ENCODE peak calls at places on chromosomes 2 and 18, in ten cellular contexts. One of them, this sample, is unnamed.

GRCh38 chr18:12843420-12844346 is 40.4 kb downstream of the PTPN2 start:
- DNase-seq in gastrocnemius medialis: no peak
- DNase-seq in GM12892: no peak
- DNase-seq in IMR-90: no peak
- DNase-seq in adrenal gland: no peak
- DNase-seq in heart left ventricle: no peak
- DNase-seq in HCT116: no peak
- DNase-seq in GM12891: no peak
- DNase-seq in Peyer's patch: no peak
- DNase-seq in sigmoid colon: no peak
- DNase-seq in this sample: no peak

GRCh38 chr2:190984595-190984994 is 29.4 kb downstream of the STAT1 start:
- DNase-seq in Peyer's patch: no peak
- DNase-seq in heart left ventricle: no peak
- DNase-seq in GM12892: no peak
- DNase-seq in adrenal gland: no peak
- DNase-seq in GM12891: no peak
- DNase-seq in IMR-90: peak; percentile 86
- DNase-seq in HCT116: no peak
- DNase-seq in sigmoid colon: no peak
- DNase-seq in gastrocnemius medialis: no peak
- DNase-seq in this sample: peak; percentile 60

GRCh38 chr2:107585851-107586250 is 240.8 kb upstream of the RGPD4 start:
- DNase-seq in GM12892: no peak
- DNase-seq in sigmoid colon: no peak
- DNase-seq in HCT116: no peak
- DNase-seq in adrenal gland: no peak
- DNase-seq in gastrocnemius medialis: no peak
- DNase-seq in Peyer's patch: no peak
- DNase-seq in heart left ventricle: no peak
- DNase-seq in GM12891: no peak
- DNase-seq in IMR-90: peak; percentile 56
- DNase-seq in this sample: no peak

GRCh38 chr2:163155279-163155883 is 316.8 kb upstream of the KCNH7 start:
- DNase-seq in adrenal gland: no peak
- DNase-seq in sigmoid colon: no peak
- DNase-seq in GM12891: peak; percentile 4
- DNase-seq in IMR-90: peak; percentile 35
- DNase-seq in gastrocnemius medialis: no peak
- DNase-seq in Peyer's patch: no peak
- DNase-seq in heart left ventricle: no peak
- DNase-seq in HCT116: peak; percentile 18
- DNase-seq in GM12892: no peak
- DNase-seq in this sample: no peak

GRCh38 chr2:191593622-191594416 is 84.1 kb upstream of the NABP1 start:
- DNase-seq in GM12891: no peak
- DNase-seq in IMR-90: peak; percentile 38
- DNase-seq in GM12892: no peak
- DNase-seq in sigmoid colon: no peak
- DNase-seq in Peyer's patch: no peak
- DNase-seq in heart left ventricle: no peak
- DNase-seq in gastrocnemius medialis: no peak
- DNase-seq in adrenal gland: no peak
- DNase-seq in HCT116: no peak
- DNase-seq in this sample: peak; percentile 19

GRCh38 chr18:58674863-58675472 is 3.7 kb downstream of the MALT1 start:
- DNase-seq in gastrocnemius medialis: no peak
- DNase-seq in GM12892: no peak
- DNase-seq in GM12891: no peak
- DNase-seq in sigmoid colon: no peak
- DNase-seq in IMR-90: peak; percentile 52
- DNase-seq in Peyer's patch: no peak
- DNase-seq in HCT116: no peak
- DNase-seq in adrenal gland: no peak
- DNase-seq in heart left ventricle: no peak
- DNase-seq in this sample: peak; percentile 32

GRCh38 chr2:132656213-132656612 is 13.8 kb downstream of the LYPD1 start:
- DNase-seq in GM12891: no peak
- DNase-seq in gastrocnemius medialis: no peak
- DNase-seq in IMR-90: peak; percentile 48
- DNase-seq in GM12892: no peak
- DNase-seq in adrenal gland: no peak
- DNase-seq in heart left ventricle: no peak
- DNase-seq in Peyer's patch: no peak
- DNase-seq in HCT116: no peak
- DNase-seq in sigmoid colon: no peak
- DNase-seq in this sample: no peak

GRCh38 chr2:44537264-44537663 is 175.5 kb downstream of the CAMKMT start:
- DNase-seq in GM12892: no peak
- DNase-seq in Peyer's patch: no peak
- DNase-seq in heart left ventricle: no peak
- DNase-seq in HCT116: no peak
- DNase-seq in sigmoid colon: no peak
- DNase-seq in adrenal gland: no peak
- DNase-seq in gastrocnemius medialis: no peak
- DNase-seq in IMR-90: no peak
- DNase-seq in GM12891: no peak
- DNase-seq in this sample: no peak

GRCh38 chr2:80461505-80462197 is 157.1 kb upstream of the LRRTM1 start:
- DNase-seq in adrenal gland: no peak
- DNase-seq in Peyer's patch: no peak
- DNase-seq in GM12891: no peak
- DNase-seq in IMR-90: no peak
- DNase-seq in heart left ventricle: no peak
- DNase-seq in gastrocnemius medialis: no peak
- DNase-seq in HCT116: no peak
- DNase-seq in sigmoid colon: no peak
- DNase-seq in GM12892: no peak
- DNase-seq in this sample: no peak

GRCh38 chr2:71153585-71153984 is 23.2 kb downstream of the MPHOSPH10 start:
- DNase-seq in GM12892: no peak
- DNase-seq in Peyer's patch: no peak
- DNase-seq in HCT116: no peak
- DNase-seq in IMR-90: no peak
- DNase-seq in gastrocnemius medialis: no peak
- DNase-seq in heart left ventricle: no peak
- DNase-seq in sigmoid colon: no peak
- DNase-seq in adrenal gland: no peak
- DNase-seq in GM12891: no peak
- DNase-seq in this sample: no peak

GRCh38 chr2:71151620-71152019 is 21.2 kb downstream of the MPHOSPH10 start:
- DNase-seq in GM12892: no peak
- DNase-seq in GM12891: no peak
- DNase-seq in sigmoid colon: no peak
- DNase-seq in adrenal gland: no peak
- DNase-seq in Peyer's patch: no peak
- DNase-seq in heart left ventricle: no peak
- DNase-seq in IMR-90: no peak
- DNase-seq in gastrocnemius medialis: no peak
- DNase-seq in HCT116: no peak
- DNase-seq in this sample: no peak

GRCh38 chr2:71154279-71154678 is 23.8 kb downstream of the MPHOSPH10 start:
- DNase-seq in HCT116: no peak
- DNase-seq in gastrocnemius medialis: no peak
- DNase-seq in heart left ventricle: no peak
- DNase-seq in GM12892: no peak
- DNase-seq in sigmoid colon: no peak
- DNase-seq in adrenal gland: no peak
- DNase-seq in GM12891: no peak
- DNase-seq in Peyer's patch: no peak
- DNase-seq in IMR-90: no peak
- DNase-seq in this sample: no peak

GRCh38 chr2:71148506-71149063 is 18.2 kb downstream of the MPHOSPH10 start:
- DNase-seq in sigmoid colon: no peak
- DNase-seq in HCT116: no peak
- DNase-seq in Peyer's patch: no peak
- DNase-seq in GM12891: no peak
- DNase-seq in IMR-90: no peak
- DNase-seq in adrenal gland: no peak
- DNase-seq in GM12892: no peak
- DNase-seq in heart left ventricle: no peak
- DNase-seq in gastrocnemius medialis: no peak
- DNase-seq in this sample: no peak

DNA sequence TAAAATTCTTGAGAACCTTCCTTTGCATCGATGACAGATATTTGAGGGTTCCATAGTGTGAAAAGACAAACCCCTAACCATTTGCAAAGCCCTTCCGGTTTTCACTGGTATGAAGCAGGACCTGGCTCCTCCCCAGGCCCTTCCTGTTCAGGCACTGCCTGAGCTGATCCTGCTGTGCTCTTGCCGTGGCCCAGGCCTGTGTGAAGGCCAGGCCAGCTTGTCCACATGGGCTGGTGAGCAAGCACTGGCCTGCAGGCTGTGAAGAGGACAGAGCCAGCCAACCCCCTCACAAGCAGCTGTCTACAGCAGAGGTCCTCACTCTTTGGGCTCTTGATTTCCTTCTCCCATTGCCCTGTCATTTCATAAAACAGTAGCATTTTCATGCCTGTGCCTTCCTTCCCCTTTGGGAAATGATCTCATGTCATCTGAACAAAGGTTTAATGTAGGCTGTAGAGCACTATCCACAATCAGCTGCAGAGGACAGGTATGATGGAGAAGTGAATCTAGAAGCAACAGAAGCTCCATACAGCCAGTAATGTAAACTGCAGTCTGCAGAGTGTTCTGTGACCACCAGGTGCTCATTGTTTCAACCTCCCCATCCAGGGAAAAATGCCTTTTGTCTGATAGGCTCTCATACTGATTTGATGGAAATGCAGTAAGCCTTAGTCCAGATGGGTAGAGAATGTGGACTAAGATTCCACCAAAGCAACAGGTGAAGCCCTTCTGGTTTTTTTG is 19.8 kb downstream of the MPHOSPH10 start:
- DNase-seq in IMR-90: no peak
- DNase-seq in sigmoid colon: no peak
- DNase-seq in Peyer's patch: no peak
- DNase-seq in adrenal gland: no peak
- DNase-seq in HCT116: no peak
- DNase-seq in heart left ventricle: no peak
- DNase-seq in gastrocnemius medialis: no peak
- DNase-seq in GM12891: no peak
- DNase-seq in GM12892: no peak
- DNase-seq in this sample: no peak
- TF ChIP-seq POLR2A in IMR-90: no peak
- TF ChIP-seq POLR2A in sigmoid colon: no peak
- TF ChIP-seq POLR2A in Peyer's patch: no peak
- TF ChIP-seq POLR2A in adrenal gland: no peak
- TF ChIP-seq POLR2A in HCT116: no peak
- TF ChIP-seq POLR2A in heart left ventricle: no peak
- TF ChIP-seq POLR2A in gastrocnemius medialis: no peak
- TF ChIP-seq POLR2A in GM12891: no peak
- TF ChIP-seq POLR2A in GM12892: no peak
- TF ChIP-seq POLR2A in this sample: no peak

GRCh38 chr2:62595468-62595867 is 89.5 kb upstream of the TMEM17 start:
- DNase-seq in GM12891: no peak
- DNase-seq in heart left ventricle: no peak
- DNase-seq in IMR-90: no peak
- DNase-seq in GM12892: no peak
- DNase-seq in gastrocnemius medialis: no peak
- DNase-seq in HCT116: no peak
- DNase-seq in Peyer's patch: no peak
- DNase-seq in sigmoid colon: no peak
- DNase-seq in adrenal gland: no peak
- DNase-seq in this sample: no peak
- TF ChIP-seq POLR2A in GM12891: no peak
- TF ChIP-seq POLR2A in heart left ventricle: no peak
- TF ChIP-seq POLR2A in IMR-90: no peak
- TF ChIP-seq POLR2A in GM12892: no peak
- TF ChIP-seq POLR2A in gastrocnemius medialis: no peak
- TF ChIP-seq POLR2A in HCT116: no peak
- TF ChIP-seq POLR2A in Peyer's patch: no peak
- TF ChIP-seq POLR2A in sigmoid colon: no peak
- TF ChIP-seq POLR2A in adrenal gland: no peak
- TF ChIP-seq POLR2A in this sample: no peak

DNA sequence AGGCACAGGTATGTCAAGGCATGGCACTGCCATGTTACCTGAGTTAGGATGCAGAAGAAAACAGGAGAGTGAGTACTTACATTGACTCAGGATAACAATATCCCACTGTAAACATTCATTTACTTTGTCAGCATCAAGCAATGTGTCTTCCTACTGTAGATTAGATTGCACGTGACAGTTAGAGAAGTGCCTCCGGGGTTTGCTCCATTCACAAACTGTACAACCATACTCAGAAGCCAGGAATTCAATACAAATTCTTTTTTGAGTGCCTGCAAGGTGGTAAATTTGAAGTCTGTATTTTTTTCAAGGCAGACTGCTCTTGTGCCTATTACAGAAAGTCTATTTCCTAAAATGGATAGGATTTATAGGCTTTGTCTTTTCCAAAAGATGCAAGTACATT is 34.1 kb downstream of the CDCA7 start:
- DNase-seq in heart left ventricle: no peak
- DNase-seq in gastrocnemius medialis: no peak
- DNase-seq in sigmoid colon: no peak
- DNase-seq in HCT116: no peak
- DNase-seq in Peyer's patch: no peak
- DNase-seq in adrenal gland: no peak
- DNase-seq in GM12892: no peak
- DNase-seq in IMR-90: no peak
- DNase-seq in GM12891: no peak
- DNase-seq in this sample: no peak
- TF ChIP-seq POLR2A in heart left ventricle: no peak
- TF ChIP-seq POLR2A in gastrocnemius medialis: no peak
- TF ChIP-seq POLR2A in sigmoid colon: no peak
- TF ChIP-seq POLR2A in HCT116: no peak
- TF ChIP-seq POLR2A in Peyer's patch: no peak
- TF ChIP-seq POLR2A in adrenal gland: no peak
- TF ChIP-seq POLR2A in GM12892: no peak
- TF ChIP-seq POLR2A in IMR-90: no peak
- TF ChIP-seq POLR2A in GM12891: no peak
- TF ChIP-seq POLR2A in this sample: no peak

GRCh38 chr2:143968360-143968759 is 551.6 kb downstream of the ZEB2 start:
- DNase-seq in heart left ventricle: no peak
- DNase-seq in IMR-90: no peak
- DNase-seq in GM12891: no peak
- DNase-seq in sigmoid colon: no peak
- DNase-seq in GM12892: no peak
- DNase-seq in HCT116: no peak
- DNase-seq in gastrocnemius medialis: no peak
- DNase-seq in Peyer's patch: no peak
- DNase-seq in adrenal gland: no peak
- DNase-seq in this sample: no peak

GRCh38 chr2:143968860-143969259 is 551.1 kb downstream of the ZEB2 start:
- DNase-seq in heart left ventricle: no peak
- DNase-seq in IMR-90: no peak
- DNase-seq in GM12892: no peak
- DNase-seq in Peyer's patch: no peak
- DNase-seq in sigmoid colon: no peak
- DNase-seq in gastrocnemius medialis: no peak
- DNase-seq in GM12891: no peak
- DNase-seq in adrenal gland: no peak
- DNase-seq in HCT116: no peak
- DNase-seq in this sample: no peak

GRCh38 chr2:143960177-143960576 is 559.7 kb downstream of the ZEB2 start:
- DNase-seq in Peyer's patch: no peak
- DNase-seq in heart left ventricle: no peak
- DNase-seq in GM12891: no peak
- DNase-seq in adrenal gland: no peak
- DNase-seq in HCT116: no peak
- DNase-seq in IMR-90: peak; percentile 32
- DNase-seq in sigmoid colon: no peak
- DNase-seq in gastrocnemius medialis: no peak
- DNase-seq in GM12892: no peak
- DNase-seq in this sample: no peak

GRCh38 chr2:143965493-143966164 is 554.3 kb downstream of the ZEB2 start:
- DNase-seq in IMR-90: no peak
- DNase-seq in heart left ventricle: no peak
- DNase-seq in Peyer's patch: no peak
- DNase-seq in adrenal gland: no peak
- DNase-seq in gastrocnemius medialis: no peak
- DNase-seq in GM12892: no peak
- DNase-seq in HCT116: no peak
- DNase-seq in sigmoid colon: no peak
- DNase-seq in GM12891: no peak
- DNase-seq in this sample: no peak
- TF ChIP-seq POLR2A in IMR-90: no peak
- TF ChIP-seq POLR2A in heart left ventricle: no peak
- TF ChIP-seq POLR2A in Peyer's patch: no peak
- TF ChIP-seq POLR2A in adrenal gland: no peak
- TF ChIP-seq POLR2A in gastrocnemius medialis: no peak
- TF ChIP-seq POLR2A in GM12892: no peak
- TF ChIP-seq POLR2A in HCT116: no peak
- TF ChIP-seq POLR2A in sigmoid colon: no peak
- TF ChIP-seq POLR2A in GM12891: no peak
- TF ChIP-seq POLR2A in this sample: no peak

This sample was measured in H54.